ENCODE peak calls at places on chromosomes 13 and 19, in seven cellular contexts. One of them, this sample, is unnamed.

GRCh38 chr19:10226376-10227214 is 4.5 kb downstream of the S1PR2 start:
- DNase-seq in stimulated activated CD8-positive, alpha-beta memory T cell treated with anti-CD3 and anti-CD28 coated beads, Interleukin-15, amount 100 ng/mL, for 1 hour: no peak
- DNase-seq in NCI-H774: no peak
- DNase-seq in mucosa of gallbladder: peak
- DNase-seq in KBM-7: no peak
- DNase-seq in AG04450: peak
- DNase-seq in T-helper 2 cell: no peak
- DNase-seq in this sample: no peak

GRCh38 chr13:63628310-63628709 is 2212.7 kb upstream of the PCDH20 start:
- DNase-seq in stimulated activated CD8-positive, alpha-beta memory T cell treated with anti-CD3 and anti-CD28 coated beads, Interleukin-15, amount 100 ng/mL, for 1 hour: no peak
- DNase-seq in NCI-H774: no peak
- DNase-seq in mucosa of gallbladder: no peak
- DNase-seq in KBM-7: no peak
- DNase-seq in AG04450: no peak
- DNase-seq in T-helper 2 cell: no peak
- DNase-seq in this sample: no peak

GRCh38 chr13:74715718-74716117 is 581.5 kb upstream of the KLF12 start:
- DNase-seq in stimulated activated CD8-positive, alpha-beta memory T cell treated with anti-CD3 and anti-CD28 coated beads, Interleukin-15, amount 100 ng/mL, for 1 hour: no peak
- DNase-seq in NCI-H774: no peak
- DNase-seq in mucosa of gallbladder: no peak
- DNase-seq in KBM-7: no peak
- DNase-seq in AG04450: no peak
- DNase-seq in T-helper 2 cell: no peak
- DNase-seq in this sample: no peak

GRCh38 chr13:31485183-31485582 is 254.1 kb upstream of the RXFP2 start:
- DNase-seq in stimulated activated CD8-positive, alpha-beta memory T cell treated with anti-CD3 and anti-CD28 coated beads, Interleukin-15, amount 100 ng/mL, for 1 hour: no peak
- DNase-seq in NCI-H774: peak
- DNase-seq in mucosa of gallbladder: no peak
- DNase-seq in KBM-7: no peak
- DNase-seq in AG04450: no peak
- DNase-seq in T-helper 2 cell: no peak
- DNase-seq in this sample: no peak

GRCh38 chr13:77696006-77696862 is 1.3 kb upstream of the SLAIN1 start:
- DNase-seq in stimulated activated CD8-positive, alpha-beta memory T cell treated with anti-CD3 and anti-CD28 coated beads, Interleukin-15, amount 100 ng/mL, for 1 hour: no peak
- DNase-seq in NCI-H774: no peak
- DNase-seq in mucosa of gallbladder: no peak
- DNase-seq in KBM-7: peak
- DNase-seq in AG04450: no peak
- DNase-seq in T-helper 2 cell: no peak
- DNase-seq in this sample: no peak

GRCh38 chr13:59531571-59532091 is 632.1 kb downstream of the DIAPH3 start:
- DNase-seq in stimulated activated CD8-positive, alpha-beta memory T cell treated with anti-CD3 and anti-CD28 coated beads, Interleukin-15, amount 100 ng/mL, for 1 hour: no peak
- DNase-seq in NCI-H774: peak
- DNase-seq in mucosa of gallbladder: peak
- DNase-seq in KBM-7: peak
- DNase-seq in AG04450: peak
- DNase-seq in T-helper 2 cell: no peak
- DNase-seq in this sample: no peak

GRCh38 chr13:72530471-72530870 is 197.0 kb downstream of the MZT1 start:
- DNase-seq in stimulated activated CD8-positive, alpha-beta memory T cell treated with anti-CD3 and anti-CD28 coated beads, Interleukin-15, amount 100 ng/mL, for 1 hour: no peak
- DNase-seq in NCI-H774: no peak
- DNase-seq in mucosa of gallbladder: no peak
- DNase-seq in KBM-7: no peak
- DNase-seq in AG04450: no peak
- DNase-seq in T-helper 2 cell: no peak
- DNase-seq in this sample: no peak

GRCh38 chr13:44373601-44374347 is at the start of gene SERP2:
- DNase-seq in stimulated activated CD8-positive, alpha-beta memory T cell treated with anti-CD3 and anti-CD28 coated beads, Interleukin-15, amount 100 ng/mL, for 1 hour: no peak
- DNase-seq in NCI-H774: no peak
- DNase-seq in mucosa of gallbladder: no peak
- DNase-seq in KBM-7: no peak
- DNase-seq in AG04450: no peak
- DNase-seq in T-helper 2 cell: no peak
- DNase-seq in this sample: no peak

GRCh38 chr13:29260684-29261083 is 334.8 kb downstream of the SLC7A1 start:
- DNase-seq in stimulated activated CD8-positive, alpha-beta memory T cell treated with anti-CD3 and anti-CD28 coated beads, Interleukin-15, amount 100 ng/mL, for 1 hour: no peak
- DNase-seq in NCI-H774: no peak
- DNase-seq in mucosa of gallbladder: no peak
- DNase-seq in KBM-7: no peak
- DNase-seq in AG04450: no peak
- DNase-seq in T-helper 2 cell: no peak
- DNase-seq in this sample: no peak

GRCh38 chr19:13208131-13208963 is 58.1 kb downstream of the IER2 start:
- DNase-seq in stimulated activated CD8-positive, alpha-beta memory T cell treated with anti-CD3 and anti-CD28 coated beads, Interleukin-15, amount 100 ng/mL, for 1 hour: peak
- DNase-seq in NCI-H774: no peak
- DNase-seq in mucosa of gallbladder: peak
- DNase-seq in KBM-7: peak
- DNase-seq in AG04450: peak
- DNase-seq in T-helper 2 cell: peak
- DNase-seq in this sample: no peak

GRCh38 chr13:54301085-54301484 is 1272.5 kb downstream of the OLFM4 start:
- DNase-seq in stimulated activated CD8-positive, alpha-beta memory T cell treated with anti-CD3 and anti-CD28 coated beads, Interleukin-15, amount 100 ng/mL, for 1 hour: no peak
- DNase-seq in NCI-H774: no peak
- DNase-seq in mucosa of gallbladder: no peak
- DNase-seq in KBM-7: no peak
- DNase-seq in AG04450: no peak
- DNase-seq in T-helper 2 cell: no peak
- DNase-seq in this sample: no peak

GRCh38 chr19:28466107-28467045 is 746.6 kb downstream of the UQCRFS1 start:
- DNase-seq in stimulated activated CD8-positive, alpha-beta memory T cell treated with anti-CD3 and anti-CD28 coated beads, Interleukin-15, amount 100 ng/mL, for 1 hour: peak
- DNase-seq in NCI-H774: peak
- DNase-seq in mucosa of gallbladder: peak
- DNase-seq in KBM-7: peak
- DNase-seq in AG04450: no peak
- DNase-seq in T-helper 2 cell: peak
- DNase-seq in this sample: peak

GRCh38 chr19:58038688-58039204 is 4.9 kb downstream of the ZSCAN1 start:
- DNase-seq in stimulated activated CD8-positive, alpha-beta memory T cell treated with anti-CD3 and anti-CD28 coated beads, Interleukin-15, amount 100 ng/mL, for 1 hour: no peak
- DNase-seq in NCI-H774: no peak
- DNase-seq in mucosa of gallbladder: no peak
- DNase-seq in KBM-7: no peak
- DNase-seq in AG04450: no peak
- DNase-seq in T-helper 2 cell: no peak
- DNase-seq in this sample: no peak

GRCh38 chr19:39996218-39996810 is 546 bp upstream of the ZNF546 start:
- DNase-seq in stimulated activated CD8-positive, alpha-beta memory T cell treated with anti-CD3 and anti-CD28 coated beads, Interleukin-15, amount 100 ng/mL, for 1 hour: no peak
- DNase-seq in NCI-H774: peak
- DNase-seq in mucosa of gallbladder: no peak
- DNase-seq in KBM-7: no peak
- DNase-seq in AG04450: peak
- DNase-seq in T-helper 2 cell: peak
- DNase-seq in this sample: no peak

GRCh38 chr19:584240-585001 is 5.3 kb upstream of the HCN2 start:
- DNase-seq in stimulated activated CD8-positive, alpha-beta memory T cell treated with anti-CD3 and anti-CD28 coated beads, Interleukin-15, amount 100 ng/mL, for 1 hour: peak
- DNase-seq in NCI-H774: no peak
- DNase-seq in mucosa of gallbladder: no peak
- DNase-seq in KBM-7: peak
- DNase-seq in AG04450: no peak
- DNase-seq in T-helper 2 cell: peak
- DNase-seq in this sample: peak

GRCh38 chr19:5600797-5601196 is 21.8 kb downstream of the SAFB2 start:
- DNase-seq in stimulated activated CD8-positive, alpha-beta memory T cell treated with anti-CD3 and anti-CD28 coated beads, Interleukin-15, amount 100 ng/mL, for 1 hour: no peak
- DNase-seq in NCI-H774: no peak
- DNase-seq in mucosa of gallbladder: no peak
- DNase-seq in KBM-7: no peak
- DNase-seq in AG04450: no peak
- DNase-seq in T-helper 2 cell: no peak
- DNase-seq in this sample: no peak

GRCh38 chr19:38444026-38444425 is 10.5 kb downstream of the RYR1 start:
- DNase-seq in stimulated activated CD8-positive, alpha-beta memory T cell treated with anti-CD3 and anti-CD28 coated beads, Interleukin-15, amount 100 ng/mL, for 1 hour: no peak
- DNase-seq in NCI-H774: no peak
- DNase-seq in mucosa of gallbladder: no peak
- DNase-seq in KBM-7: no peak
- DNase-seq in AG04450: no peak
- DNase-seq in T-helper 2 cell: no peak
- DNase-seq in this sample: no peak

GRCh38 chr13:95191821-95192220 is 109.4 kb downstream of the ABCC4 start:
- DNase-seq in stimulated activated CD8-positive, alpha-beta memory T cell treated with anti-CD3 and anti-CD28 coated beads, Interleukin-15, amount 100 ng/mL, for 1 hour: peak
- DNase-seq in NCI-H774: no peak
- DNase-seq in mucosa of gallbladder: peak
- DNase-seq in KBM-7: peak
- DNase-seq in AG04450: peak
- DNase-seq in T-helper 2 cell: peak
- DNase-seq in this sample: peak

GRCh38 chr19:37309834-37310575 is 60.9 kb upstream of the ZNF527 start:
- DNase-seq in stimulated activated CD8-positive, alpha-beta memory T cell treated with anti-CD3 and anti-CD28 coated beads, Interleukin-15, amount 100 ng/mL, for 1 hour: no peak
- DNase-seq in NCI-H774: no peak
- DNase-seq in mucosa of gallbladder: no peak
- DNase-seq in KBM-7: peak
- DNase-seq in AG04450: no peak
- DNase-seq in T-helper 2 cell: no peak
- DNase-seq in this sample: no peak

GRCh38 chr13:29621841-29622240 is 26.4 kb upstream of the SLC7A1 start:
- DNase-seq in stimulated activated CD8-positive, alpha-beta memory T cell treated with anti-CD3 and anti-CD28 coated beads, Interleukin-15, amount 100 ng/mL, for 1 hour: no peak
- DNase-seq in NCI-H774: no peak
- DNase-seq in mucosa of gallbladder: no peak
- DNase-seq in KBM-7: no peak
- DNase-seq in AG04450: no peak
- DNase-seq in T-helper 2 cell: no peak
- DNase-seq in this sample: no peak

GRCh38 chr13:23654111-23655110 is 84.2 kb downstream of the TNFRSF19 start:
- DNase-seq in stimulated activated CD8-positive, alpha-beta memory T cell treated with anti-CD3 and anti-CD28 coated beads, Interleukin-15, amount 100 ng/mL, for 1 hour: no peak
- DNase-seq in NCI-H774: no peak
- DNase-seq in mucosa of gallbladder: no peak
- DNase-seq in KBM-7: no peak
- DNase-seq in AG04450: no peak
- DNase-seq in T-helper 2 cell: no peak
- DNase-seq in this sample: no peak

GRCh38 chr19:21586341-21587116 is 81.1 kb downstream of the ZNF429 start:
- DNase-seq in stimulated activated CD8-positive, alpha-beta memory T cell treated with anti-CD3 and anti-CD28 coated beads, Interleukin-15, amount 100 ng/mL, for 1 hour: no peak
- DNase-seq in NCI-H774: peak
- DNase-seq in mucosa of gallbladder: no peak
- DNase-seq in KBM-7: no peak
- DNase-seq in AG04450: no peak
- DNase-seq in T-helper 2 cell: no peak
- DNase-seq in this sample: no peak

GRCh38 chr19:10568444-10568825 is 344 bp downstream of the CDKN2D start:
- DNase-seq in stimulated activated CD8-positive, alpha-beta memory T cell treated with anti-CD3 and anti-CD28 coated beads, Interleukin-15, amount 100 ng/mL, for 1 hour: no peak
- DNase-seq in NCI-H774: no peak
- DNase-seq in mucosa of gallbladder: peak
- DNase-seq in KBM-7: no peak
- DNase-seq in AG04450: no peak
- DNase-seq in T-helper 2 cell: peak
- DNase-seq in this sample: peak

GRCh38 chr19:16207490-16208025 is 9.8 kb downstream of the AP1M1 start:
- DNase-seq in stimulated activated CD8-positive, alpha-beta memory T cell treated with anti-CD3 and anti-CD28 coated beads, Interleukin-15, amount 100 ng/mL, for 1 hour: no peak
- DNase-seq in NCI-H774: no peak
- DNase-seq in mucosa of gallbladder: no peak
- DNase-seq in KBM-7: no peak
- DNase-seq in AG04450: no peak
- DNase-seq in T-helper 2 cell: no peak
- DNase-seq in this sample: no peak

GRCh38 chr13:45658586-45659235 is 43.2 kb upstream of the ERICH6B start:
- DNase-seq in stimulated activated CD8-positive, alpha-beta memory T cell treated with anti-CD3 and anti-CD28 coated beads, Interleukin-15, amount 100 ng/mL, for 1 hour: no peak
- DNase-seq in NCI-H774: no peak
- DNase-seq in mucosa of gallbladder: no peak
- DNase-seq in KBM-7: no peak
- DNase-seq in AG04450: no peak
- DNase-seq in T-helper 2 cell: no peak
- DNase-seq in this sample: no peak

GRCh38 chr13:78978381-78978998 is 319.5 kb upstream of the OBI1 start:
- DNase-seq in stimulated activated CD8-positive, alpha-beta memory T cell treated with anti-CD3 and anti-CD28 coated beads, Interleukin-15, amount 100 ng/mL, for 1 hour: peak
- DNase-seq in NCI-H774: peak
- DNase-seq in mucosa of gallbladder: peak
- DNase-seq in KBM-7: peak
- DNase-seq in AG04450: peak
- DNase-seq in T-helper 2 cell: no peak
- DNase-seq in this sample: no peak

GRCh38 chr19:4970558-4971423 is 1.9 kb downstream of the KDM4B start:
- DNase-seq in stimulated activated CD8-positive, alpha-beta memory T cell treated with anti-CD3 and anti-CD28 coated beads, Interleukin-15, amount 100 ng/mL, for 1 hour: no peak
- DNase-seq in NCI-H774: no peak
- DNase-seq in mucosa of gallbladder: no peak
- DNase-seq in KBM-7: peak
- DNase-seq in AG04450: no peak
- DNase-seq in T-helper 2 cell: no peak
- DNase-seq in this sample: no peak

GRCh38 chr19:17847538-17848366 is at the start of gene JAK3:
- DNase-seq in stimulated activated CD8-positive, alpha-beta memory T cell treated with anti-CD3 and anti-CD28 coated beads, Interleukin-15, amount 100 ng/mL, for 1 hour: peak
- DNase-seq in NCI-H774: no peak
- DNase-seq in mucosa of gallbladder: peak
- DNase-seq in KBM-7: peak
- DNase-seq in AG04450: no peak
- DNase-seq in T-helper 2 cell: peak
- DNase-seq in this sample: peak

GRCh38 chr19:28472843-28473242 is 740.1 kb downstream of the UQCRFS1 start:
- DNase-seq in stimulated activated CD8-positive, alpha-beta memory T cell treated with anti-CD3 and anti-CD28 coated beads, Interleukin-15, amount 100 ng/mL, for 1 hour: no peak
- DNase-seq in NCI-H774: no peak
- DNase-seq in mucosa of gallbladder: peak
- DNase-seq in KBM-7: peak
- DNase-seq in AG04450: no peak
- DNase-seq in T-helper 2 cell: no peak
- DNase-seq in this sample: no peak